ENCODE peak calls at places on chromosomes 11 and 22, in four cellular contexts. S, J, R and N are unnamed samples.

GRCh38 chr11:412641-413119 is 2.1 kb downstream of the SIGIRR start:
- DNase-seq in S (no peak), J (no peak), R (no peak), N (no peak)

GRCh38 chr11:19027829-19028595 is 32.5 kb downstream of the MRGPRX2 start:
- DNase-seq in S (peak), J (peak), R (peak), N (peak)

GRCh38 chr22:38864361-38865191 is 7.4 kb downstream of the CBX6 start:
- DNase-seq in S (no peak), J (no peak), R (no peak), N (no peak)

GRCh38 chr22:44516841-44517240 is 18.8 kb upstream of the RTL6 start:
- DNase-seq in S (no peak), J (no peak), R (no peak), N (no peak)

GRCh38 chr11:83162377-83162776 is 5.4 kb downstream of the PCF11 start:
- DNase-seq in S (no peak), J (no peak), R (peak), N (peak)

GRCh38 chr11:19076744-19077589 is 16.4 kb upstream of the MRGPRX2 start:
- DNase-seq in S (peak), J (peak), R (peak), N (no peak)

GRCh38 chr22:31944700-31945477 is 554 bp downstream of the YWHAH start:
- DNase-seq in S (peak), J (peak), R (no peak), N (no peak)

GRCh38 chr11:95505927-95506426 is 275.0 kb upstream of the SESN3 start:
- DNase-seq in S (no peak), J (peak), R (peak), N (peak)

GRCh38 chr11:122197055-122197987 is 81.3 kb upstream of the BLID start:
- DNase-seq in S (peak), J (peak), R (peak), N (peak)

GRCh38 chr22:31342389-31343125 is 3.6 kb downstream of the PATZ1 start:
- DNase-seq in S (no peak), J (no peak), R (no peak), N (no peak)

GRCh38 chr11:116229581-116229980 is 543.2 kb downstream of the BUD13 start:
- DNase-seq in S (no peak), J (no peak), R (no peak), N (no peak)